ENCODE peak calls at places on chromosomes 11 and 22, in eight cellular contexts. G is glutamatergic neuron; M is psoas muscle; U is frontal cortex; R is H9; P is activated CD4-positive, alpha-beta T cell treated with anti-CD3 and anti-CD28 coated beads for 48 hours; I is suprapubic skin; N is T-cell. H is an unnamed sample.

GRCh38 chr11:22561283-22561682 is 64.3 kb downstream of the FANCF start:
- DNase-seq in G (no peak), M (no peak), U (no peak), R (no peak), P (no peak), I (no peak), N (no peak), H (no peak)

GRCh38 chr11:133082851-133083488 is 449.3 kb downstream of the OPCML start:
- DNase-seq in G (peak), M (peak), U (peak), R (peak), P (peak), I (no peak), N (no peak), H (peak)

GRCh38 chr11:19679952-19680823 is 32.4 kb upstream of the NAV2 start:
- DNase-seq in G (no peak), M (peak), U (no peak), R (peak), P (no peak), I (peak), N (no peak), H (no peak)

GRCh38 chr11:133947298-133947905 is 9.4 kb downstream of the IGSF9B start:
- DNase-seq in G (peak), M (peak), U (peak), R (peak), P (peak), I (no peak), N (peak), H (peak)

GRCh38 chr11:82718307-82718706 is 15.4 kb downstream of the FAM181B start:
- DNase-seq in G (peak), M (no peak), U (peak), R (peak), P (peak), I (no peak), N (no peak), H (no peak)

GRCh38 chr11:116078101-116078561 is 573.9 kb upstream of the CADM1 start:
- DNase-seq in G (peak), M (no peak), U (no peak), R (peak), P (no peak), I (no peak), N (no peak), H (no peak)

GRCh38 chr11:37532271-37532670 is 934.2 kb upstream of the RAG2 start:
- DNase-seq in G (no peak), M (no peak), U (no peak), R (no peak), P (no peak), I (no peak), N (no peak), H (no peak)

GRCh38 chr11:133181066-133181465 is 351.2 kb downstream of the OPCML start:
- DNase-seq in G (no peak), M (no peak), U (no peak), R (no peak), P (no peak), I (no peak), N (no peak), H (no peak)

GRCh38 chr11:96049426-96049825 is 125.5 kb upstream of the MTMR2 start:
- DNase-seq in G (no peak), M (no peak), U (no peak), R (no peak), P (no peak), I (no peak), N (no peak), H (no peak)

GRCh38 chr11:35486446-35486845 is 39.0 kb downstream of the PAMR1 start:
- DNase-seq in G (no peak), M (no peak), U (no peak), R (no peak), P (no peak), I (no peak), N (no peak), H (no peak)

GRCh38 chr11:36372101-36372767 is 76.1 kb downstream of the PRR5L start:
- DNase-seq in G (no peak), M (peak), U (no peak), R (no peak), P (no peak), I (no peak), N (no peak), H (no peak)

GRCh38 chr22:38862375-38863329 is 9.4 kb downstream of the CBX6 start:
- DNase-seq in G (no peak), M (peak), U (no peak), R (peak), P (no peak), I (no peak), N (no peak), H (no peak)

GRCh38 chr11:15988693-15989231 is 367.6 kb downstream of the SOX6 start:
- DNase-seq in G (peak), M (no peak), U (no peak), R (peak), P (no peak), I (no peak), N (no peak), H (no peak)

GRCh38 chr11:68206211-68206610 is 6.9 kb downstream of the KMT5B start:
- DNase-seq in G (no peak), M (no peak), U (peak), R (peak), P (no peak), I (no peak), N (no peak), H (no peak)

GRCh38 chr11:128949791-128950454 is 7.3 kb upstream of the TP53AIP1 start:
- DNase-seq in G (no peak), M (no peak), U (no peak), R (no peak), P (no peak), I (no peak), N (no peak), H (no peak)

GRCh38 chr11:40388097-40388818 is 1071.2 kb downstream of the LRRC4C start:
- DNase-seq in G (no peak), M (no peak), U (no peak), R (no peak), P (no peak), I (no peak), N (no peak), H (no peak)

GRCh38 chr22:37563153-37564081 is 3.1 kb downstream of the CDC42EP1 start:
- DNase-seq in G (no peak), M (peak), U (peak), R (no peak), P (no peak), I (peak), N (no peak), H (no peak)

GRCh38 chr11:75326439-75326810 is 25.0 kb downstream of the ARRB1 start:
- DNase-seq in G (no peak), M (no peak), U (no peak), R (no peak), P (peak), I (no peak), N (no peak), H (no peak)

GRCh38 chr11:1573847-1574255 is 1.8 kb upstream of the DUSP8 start:
- DNase-seq in G (no peak), M (no peak), U (no peak), R (peak), P (no peak), I (no peak), N (no peak), H (no peak)

GRCh38 chr11:4881860-4882500 is at the start of gene OR51T1:
- DNase-seq in G (no peak), M (no peak), U (no peak), R (no peak), P (no peak), I (no peak), N (no peak), H (no peak)

GRCh38 chr11:92432515-92432914 is 207.9 kb downstream of the FAT3 start:
- DNase-seq in G (no peak), M (no peak), U (no peak), R (no peak), P (no peak), I (no peak), N (no peak), H (no peak)

GRCh38 chr22:26589367-26589844 is 526 bp downstream of the TPST2 start:
- DNase-seq in G (peak), M (peak), U (no peak), R (no peak), P (peak), I (no peak), N (no peak), H (no peak)

GRCh38 chr22:29113329-29113728 is 40.5 kb downstream of the KREMEN1 start:
- DNase-seq in G (no peak), M (no peak), U (no peak), R (no peak), P (no peak), I (no peak), N (no peak), H (no peak)

H was measured in T-helper 22 cell.